ENCODE peak calls at places on chromosome 11, in seven cellular contexts. One of them, this sample, is unnamed. For H3K79me1, the result is how much of the 10 kb centered on the place peaks cover.

GRCh38 chr11:12261551-12261950 is 115.8 kb upstream of the PARVA start:
- DNase-seq in H9: no peak
- DNase-seq in H1: no peak
- DNase-seq in neuronal stem cell: no peak
- DNase-seq in IMR-90: no peak
- DNase-seq in mesenchymal stem cell: no peak
- DNase-seq in trophoblast cell: no peak
- DNase-seq in this sample: no peak

GRCh38 chr11:100639140-100639539 is 47.9 kb upstream of the ARHGAP42 start:
- DNase-seq in H9: no peak
- DNase-seq in H1: no peak
- DNase-seq in neuronal stem cell: no peak
- DNase-seq in IMR-90: peak
- DNase-seq in mesenchymal stem cell: peak
- DNase-seq in trophoblast cell: no peak
- DNase-seq in this sample: no peak

GRCh38 chr11:33086017-33086416 is 46.6 kb downstream of the TCP11L1 start:
- DNase-seq in H9: no peak
- DNase-seq in H1: no peak
- DNase-seq in neuronal stem cell: no peak
- DNase-seq in IMR-90: no peak
- DNase-seq in mesenchymal stem cell: no peak
- DNase-seq in trophoblast cell: no peak
- DNase-seq in this sample: no peak

GRCh38 chr11:134369656-134370525 is 38.1 kb downstream of the GLB1L2 start:
- DNase-seq in H9: no peak
- DNase-seq in H1: no peak
- DNase-seq in neuronal stem cell: no peak
- DNase-seq in IMR-90: no peak
- DNase-seq in mesenchymal stem cell: no peak
- DNase-seq in trophoblast cell: no peak
- DNase-seq in this sample: no peak

GRCh38 chr11:65576867-65577755 is 1.3 kb downstream of the EHBP1L1 start:
- DNase-seq in H9: no peak
- DNase-seq in H1: no peak
- DNase-seq in neuronal stem cell: no peak
- DNase-seq in IMR-90: peak
- DNase-seq in mesenchymal stem cell: peak
- DNase-seq in trophoblast cell: peak
- DNase-seq in this sample: no peak

GRCh38 chr11:94473177-94473799 is 20.4 kb downstream of the MRE11 start:
- DNase-seq in H9: no peak
- DNase-seq in H1: no peak
- DNase-seq in neuronal stem cell: no peak
- DNase-seq in IMR-90: peak
- DNase-seq in mesenchymal stem cell: peak
- DNase-seq in trophoblast cell: no peak
- DNase-seq in this sample: peak

GRCh38 chr11:44627911-44628729 is 62.7 kb downstream of the CD82 start:
- DNase-seq in H9: peak
- DNase-seq in H1: no peak
- DNase-seq in neuronal stem cell: no peak
- DNase-seq in IMR-90: peak
- DNase-seq in mesenchymal stem cell: peak
- DNase-seq in trophoblast cell: no peak
- DNase-seq in this sample: no peak

GRCh38 chr11:83004855-83005556 is 66.7 kb downstream of the RAB30 start:
- DNase-seq in H9: no peak
- DNase-seq in H1: no peak
- DNase-seq in neuronal stem cell: no peak
- DNase-seq in IMR-90: no peak
- DNase-seq in mesenchymal stem cell: no peak
- DNase-seq in trophoblast cell: no peak
- DNase-seq in this sample: no peak

DNA sequence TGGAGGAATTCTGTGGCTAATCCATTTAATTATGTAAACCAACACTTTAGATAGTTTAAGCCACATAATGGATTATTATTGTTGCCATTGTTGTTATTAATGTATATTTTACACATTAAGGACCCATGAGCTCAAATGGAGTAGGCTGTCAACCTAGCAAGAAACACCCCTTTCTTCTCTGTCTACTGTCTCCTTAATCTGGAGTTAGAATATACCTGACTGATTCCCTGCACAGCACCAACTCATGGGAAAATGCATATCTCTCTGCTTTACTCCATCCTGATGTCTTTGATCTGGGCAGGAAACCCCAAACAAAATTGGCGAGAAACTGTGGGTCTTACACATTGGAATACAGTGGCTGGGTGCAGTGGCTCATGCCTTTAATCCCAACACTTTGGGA is 24.0 kb upstream of the ME3 start:
- DNase-seq in H9: no peak
- DNase-seq in H1: no peak
- DNase-seq in neuronal stem cell: no peak
- DNase-seq in IMR-90: no peak
- DNase-seq in mesenchymal stem cell: no peak
- DNase-seq in trophoblast cell: no peak
- DNase-seq in this sample: no peak
- H3K79me1 ChIP-seq in H9: under half
- H3K79me1 ChIP-seq in H1: under half
- H3K79me1 ChIP-seq in neuronal stem cell: under half
- H3K79me1 ChIP-seq in IMR-90: under half
- H3K79me1 ChIP-seq in mesenchymal stem cell: under half
- H3K79me1 ChIP-seq in trophoblast cell: under half
- H3K79me1 ChIP-seq in this sample: under half

GRCh38 chr11:26734706-26735105 is 12.8 kb upstream of the SLC5A12 start:
- DNase-seq in H9: no peak
- DNase-seq in H1: no peak
- DNase-seq in neuronal stem cell: no peak
- DNase-seq in IMR-90: no peak
- DNase-seq in mesenchymal stem cell: no peak
- DNase-seq in trophoblast cell: no peak
- DNase-seq in this sample: no peak
- H3K79me1 ChIP-seq in H9: under half
- H3K79me1 ChIP-seq in H1: under half
- H3K79me1 ChIP-seq in neuronal stem cell: under half
- H3K79me1 ChIP-seq in IMR-90: under half
- H3K79me1 ChIP-seq in mesenchymal stem cell: under half
- H3K79me1 ChIP-seq in trophoblast cell: under half
- H3K79me1 ChIP-seq in this sample: under half

GRCh38 chr11:122082203-122082602 is 33.8 kb downstream of the BLID start:
- DNase-seq in H9: no peak
- DNase-seq in H1: no peak
- DNase-seq in neuronal stem cell: no peak
- DNase-seq in IMR-90: peak
- DNase-seq in mesenchymal stem cell: no peak
- DNase-seq in trophoblast cell: peak
- DNase-seq in this sample: no peak
- H3K79me1 ChIP-seq in H9: under half
- H3K79me1 ChIP-seq in H1: under half
- H3K79me1 ChIP-seq in neuronal stem cell: under half
- H3K79me1 ChIP-seq in IMR-90: under half
- H3K79me1 ChIP-seq in mesenchymal stem cell: under half
- H3K79me1 ChIP-seq in trophoblast cell: under half
- H3K79me1 ChIP-seq in this sample: under half

DNA sequence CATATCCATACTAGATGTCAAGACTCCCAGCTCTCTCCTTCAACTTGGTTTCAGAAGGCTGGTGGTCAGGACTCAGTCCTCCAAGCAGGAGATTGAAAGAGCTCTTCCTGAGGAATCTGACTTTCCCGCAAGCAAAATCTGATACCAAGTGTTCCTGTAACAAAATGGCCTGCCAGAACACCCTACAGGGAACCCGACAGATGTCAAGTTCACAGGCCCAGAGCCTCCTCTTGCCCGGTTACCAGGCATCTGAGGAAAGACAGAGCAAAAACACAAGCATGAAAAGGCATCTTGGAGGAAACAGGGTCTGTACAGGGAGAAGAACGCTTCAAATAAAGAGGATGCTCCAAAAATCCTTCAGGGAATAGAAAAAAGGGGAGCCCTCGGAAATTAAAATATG is 8.7 kb upstream of the KCNJ5 start:
- DNase-seq in H9: no peak
- DNase-seq in H1: no peak
- DNase-seq in neuronal stem cell: no peak
- DNase-seq in IMR-90: no peak
- DNase-seq in mesenchymal stem cell: no peak
- DNase-seq in trophoblast cell: no peak
- DNase-seq in this sample: no peak
- H3K79me1 ChIP-seq in H9: under half
- H3K79me1 ChIP-seq in H1: under half
- H3K79me1 ChIP-seq in neuronal stem cell: under half
- H3K79me1 ChIP-seq in IMR-90: under half
- H3K79me1 ChIP-seq in mesenchymal stem cell: under half
- H3K79me1 ChIP-seq in trophoblast cell: under half
- H3K79me1 ChIP-seq in this sample: under half

DNA sequence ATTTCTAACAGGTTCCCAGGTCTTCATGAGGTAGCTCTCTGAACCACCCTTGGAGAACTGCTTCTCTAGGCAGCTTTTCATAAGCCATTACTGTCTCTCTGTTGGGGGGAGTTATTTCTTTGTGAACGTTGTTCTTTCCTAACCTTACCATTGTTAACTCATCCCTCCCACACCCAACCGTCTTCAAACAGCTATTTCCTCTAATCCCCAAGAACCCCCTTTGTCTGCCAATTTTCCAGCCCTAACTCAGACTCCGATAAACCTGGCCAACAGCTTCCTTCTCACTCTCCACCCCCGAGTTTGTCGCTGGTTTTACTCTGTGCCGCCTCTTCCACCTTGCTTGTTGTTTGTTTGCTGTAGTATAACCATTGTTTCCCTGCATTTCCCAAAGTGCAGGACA is 131.5 kb downstream of the CCDC34 start:
- DNase-seq in H9: no peak
- DNase-seq in H1: no peak
- DNase-seq in neuronal stem cell: no peak
- DNase-seq in IMR-90: no peak
- DNase-seq in mesenchymal stem cell: no peak
- DNase-seq in trophoblast cell: no peak
- DNase-seq in this sample: no peak
- H3K79me1 ChIP-seq in H9: under half
- H3K79me1 ChIP-seq in H1: under half
- H3K79me1 ChIP-seq in neuronal stem cell: under half
- H3K79me1 ChIP-seq in IMR-90: under half
- H3K79me1 ChIP-seq in mesenchymal stem cell: under half
- H3K79me1 ChIP-seq in trophoblast cell: under half
- H3K79me1 ChIP-seq in this sample: under half